ENCODE peak calls at places on chromosomes 7 and 10, in eight cellular contexts. C, S, K, M, E, R, I and Y are unnamed samples.

GRCh38 chr10:5400843-5401242 is 3.8 kb downstream of the TUBAL3 start:
- DNase-seq in E (no peak), I (no peak), S (no peak), C (no peak), K (no peak), M (no peak), R (no peak), Y (no peak)

GRCh38 chr7:47283497-47284131 is 298.3 kb downstream of the TNS3 start:
- DNase-seq in M (no peak), I (no peak), C (no peak), R (no peak), K (no peak), E (no peak), S (no peak), Y (no peak)

GRCh38 chr7:111126987-111127386 is 36.1 kb downstream of the LRRN3 start:
- DNase-seq in M (no peak), I (peak), E (no peak), C (peak), S (no peak), R (no peak), K (no peak), Y (peak)

GRCh38 chr10:6124666-6125065 is 35.8 kb downstream of the RBM17 start:
- DNase-seq in I (no peak), C (no peak), R (no peak), S (no peak), M (no peak), E (no peak), K (no peak), Y (no peak)

GRCh38 chr7:37643876-37644275 is 39.7 kb upstream of the GPR141 start:
- DNase-seq in R (no peak), C (no peak), M (no peak), I (no peak), S (no peak), E (no peak), K (no peak), Y (no peak)

GRCh38 chr7:74542558-74543117 is 88.9 kb downstream of the GTF2IRD1 start:
- DNase-seq in I (no peak), R (no peak), E (no peak), C (no peak), M (no peak), S (no peak), K (no peak), Y (no peak)

GRCh38 chr7:75914169-75914654 is 743 bp upstream of the POR start:
- DNase-seq in E (no peak), R (no peak), K (no peak), S (no peak), C (no peak), I (no peak), M (no peak), Y (no peak)

GRCh38 chr10:63071145-63071544 is 62.0 kb upstream of the NRBF2 start:
- DNase-seq in E (no peak), K (no peak), M (no peak), C (no peak), R (no peak), S (no peak), I (no peak), Y (no peak)

GRCh38 chr7:143901360-143901709 is 641 bp downstream of the TCAF1 start:
- DNase-seq in S (no peak), I (peak), C (peak), E (no peak), K (no peak), M (no peak), R (no peak), Y (peak)

GRCh38 chr10:112230325-112230988 is 46.9 kb upstream of the GPAM start:
- DNase-seq in M (no peak), R (no peak), S (no peak), C (no peak), E (no peak), K (no peak), I (peak), Y (peak)

GRCh38 chr7:44559485-44559884 is 14.2 kb downstream of the DDX56 start:
- DNase-seq in K (no peak), I (no peak), M (no peak), R (no peak), C (no peak), S (no peak), E (no peak), Y (no peak)

GRCh38 chr10:124497196-124497990 is 35.8 kb downstream of the LHPP start:
- DNase-seq in S (no peak), M (no peak), K (no peak), C (no peak), R (no peak), I (no peak), E (no peak), Y (no peak)

GRCh38 chr7:138886501-138886917 is 88.5 kb upstream of the ATP6V0A4 start:
- DNase-seq in R (peak), S (no peak), M (peak), C (peak), K (peak), I (peak), E (no peak), Y (peak)

GRCh38 chr7:140738280-140738679 is 41.8 kb downstream of the NDUFB2 start:
- DNase-seq in S (no peak), E (no peak), R (no peak), C (peak), I (no peak), K (no peak), M (no peak), Y (peak)

GRCh38 chr7:69708857-69709256 is 110.6 kb downstream of the AUTS2 start:
- DNase-seq in M (no peak), C (peak), K (no peak), I (peak), S (no peak), E (no peak), R (no peak), Y (peak)

GRCh38 chr10:103397191-103397825 is 882 bp downstream of the PDCD11 start:
- DNase-seq in K (no peak), R (no peak), C (no peak), M (no peak), S (no peak), I (no peak), E (no peak), Y (peak)

GRCh38 chr7:75963383-75963995 is 30.9 kb downstream of the TMEM120A start:
- DNase-seq in K (no peak), I (no peak), S (no peak), E (no peak), C (no peak), M (no peak), R (no peak), Y (no peak)

GRCh38 chr7:98202367-98203195 is 8.7 kb upstream of the BHLHA15 start:
- DNase-seq in K (peak), M (peak), I (no peak), S (peak), C (no peak), E (peak), R (peak), Y (no peak)

GRCh38 chr7:149462101-149462520 is 1.2 kb upstream of the ZNF777 start:
- DNase-seq in K (no peak), R (no peak), E (no peak), C (no peak), I (no peak), M (no peak), S (no peak), Y (no peak)

GRCh38 chr7:105352922-105353668 is 35.6 kb downstream of the SRPK2 start:
- DNase-seq in E (no peak), R (no peak), S (no peak), C (peak), M (no peak), K (no peak), I (no peak), Y (no peak)

GRCh38 chr10:23344251-23344841 is at the start of gene C10orf67:
- DNase-seq in S (no peak), K (no peak), M (peak), R (peak), C (peak), I (peak), E (peak), Y (peak)

GRCh38 chr7:11817111-11817710 is 14.8 kb downstream of the THSD7A start:
- DNase-seq in M (no peak), I (no peak), S (no peak), E (no peak), R (no peak), K (no peak), C (peak), Y (no peak)

GRCh38 chr7:151838861-151839381 is 38.0 kb downstream of the PRKAG2 start:
- DNase-seq in I (no peak), E (peak), R (no peak), M (peak), S (peak), K (no peak), C (no peak), Y (no peak)

GRCh38 chr7:120441850-120442249 is 168.9 kb downstream of the KCND2 start:
- DNase-seq in I (no peak), R (no peak), E (no peak), K (peak), M (no peak), C (no peak), S (no peak), Y (no peak)

GRCh38 chr7:22356855-22357310 is at the start of gene RAPGEF5:
- DNase-seq in I (no peak), S (no peak), M (peak), K (no peak), E (peak), R (no peak), C (no peak), Y (no peak)

GRCh38 chr10:3396116-3396515 is 223.5 kb upstream of the PITRM1 start:
- DNase-seq in C (no peak), K (no peak), R (no peak), I (no peak), S (no peak), M (no peak), E (no peak), Y (no peak)

GRCh38 chr10:96306516-96306915 is 2.3 kb downstream of the DNTT start:
- DNase-seq in S (no peak), E (no peak), R (no peak), M (peak), I (peak), C (no peak), K (no peak), Y (no peak)

GRCh38 chr10:94546616-94547175 is 1.1 kb downstream of the HELLS start:
- DNase-seq in K (no peak), R (no peak), I (peak), S (no peak), E (no peak), C (peak), M (no peak), Y (peak)

GRCh38 chr10:79093658-79094411 is 25.1 kb downstream of the ZMIZ1 start:
- DNase-seq in S (no peak), E (no peak), K (peak), I (peak), R (no peak), M (peak), C (peak), Y (peak)